ENCODE peak calls at places on chromosome 1, in ten cellular contexts. Q is fibroblast of villous mesenchyme, K is SK-N-SH, A is astrocyte of the spinal cord, C is heart left ventricle, B is tibial nerve, W is sigmoid colon, H is foreskin fibroblast, U is tibial artery, R is GM12865. E is an unnamed sample.

GRCh38 chr1:117735045-117735992 is 129.5 kb downstream of the TENT5C start:
- DNase-seq in Q (peak; percentile 73), K (no peak), A (peak; percentile 62), C (no peak), B (peak; percentile 16), W (no peak), H (peak; percentile 26), U (no peak), R (peak; percentile 33), E (peak; percentile 46)

GRCh38 chr1:169468982-169469381 is 16.8 kb downstream of the SLC19A2 start:
- DNase-seq in Q (no peak), K (no peak), A (no peak), C (no peak), B (no peak), W (no peak), H (peak; percentile 12), U (no peak), R (no peak), E (no peak)

GRCh38 chr1:96792220-96792619 is 70.6 kb downstream of the PTBP2 start:
- DNase-seq in Q (no peak), K (no peak), A (no peak), C (no peak), B (no peak), W (no peak), H (no peak), U (no peak), R (no peak), E (no peak)

GRCh38 chr1:32870615-32871363 is at the start of gene FNDC5:
- DNase-seq in Q (peak; percentile 10), K (peak; percentile 89), A (no peak), C (no peak), B (no peak), W (no peak), H (no peak), U (no peak), R (no peak), E (no peak)

GRCh38 chr1:1808206-1808605 is 29.9 kb upstream of the NADK start:
- DNase-seq in Q (no peak), K (no peak), A (no peak), C (no peak), B (no peak), W (no peak), H (no peak), U (no peak), R (no peak), E (no peak)

GRCh38 chr1:94247146-94248094 is 10.0 kb upstream of the ARHGAP29 start:
- DNase-seq in Q (peak; percentile 38), K (peak; percentile 96), A (peak; percentile 58), C (peak; percentile 84), B (peak; percentile 53), W (peak; percentile 82), H (peak; percentile 68), U (peak; percentile 70), R (peak; percentile 44), E (peak; percentile 79)

GRCh38 chr1:219443763-219444162 is 169.1 kb downstream of the ZC3H11B start:
- DNase-seq in Q (no peak), K (no peak), A (no peak), C (no peak), B (no peak), W (no peak), H (no peak), U (no peak), R (no peak), E (no peak)

GRCh38 chr1:88661188-88661587 is 22.9 kb upstream of the PKN2 start:
- DNase-seq in Q (no peak), K (no peak), A (no peak), C (no peak), B (no peak), W (no peak), H (no peak), U (no peak), R (peak; percentile 21), E (no peak)

GRCh38 chr1:19639999-19640362 is 4.1 kb upstream of the NBL1 start:
- DNase-seq in Q (peak; percentile 83), K (no peak), A (peak; percentile 37), C (no peak), B (peak; percentile 63), W (peak; percentile 56), H (no peak), U (no peak), R (no peak), E (peak; percentile 95)

GRCh38 chr1:45792744-45793143 is 10.7 kb upstream of the MAST2 start:
- DNase-seq in Q (no peak), K (no peak), A (no peak), C (no peak), B (no peak), W (no peak), H (no peak), U (no peak), R (no peak), E (no peak)

GRCh38 chr1:72230746-72231145 is 51.6 kb downstream of the NEGR1 start:
- DNase-seq in Q (no peak), K (no peak), A (peak; percentile 15), C (no peak), B (no peak), W (no peak), H (peak; percentile 65), U (no peak), R (no peak), E (peak; percentile 16)

GRCh38 chr1:55727010-55727409 is 511.8 kb upstream of the USP24 start:
- DNase-seq in Q (peak; percentile 50), K (no peak), A (peak; percentile 74), C (no peak), B (no peak), W (no peak), H (peak; percentile 55), U (no peak), R (no peak), E (peak; percentile 44)

GRCh38 chr1:84613026-84613425 is 38.8 kb upstream of the CTBS start:
- DNase-seq in Q (no peak), K (no peak), A (no peak), C (no peak), B (no peak), W (no peak), H (peak; percentile 58), U (no peak), R (no peak), E (peak; percentile 37)

GRCh38 chr1:231778009-231778719 is 151.6 kb downstream of the DISC1 start:
- DNase-seq in Q (peak; percentile 49), K (no peak), A (peak; percentile 22), C (peak; percentile 44), B (peak; percentile 26), W (no peak), H (no peak), U (peak; percentile 59), R (no peak), E (peak; percentile 85)

GRCh38 chr1:39825432-39825941 is 36.8 kb upstream of the BMP8B start:
- DNase-seq in Q (no peak), K (no peak), A (no peak), C (no peak), B (no peak), W (no peak), H (no peak), U (no peak), R (peak; percentile 65), E (no peak)

GRCh38 chr1:201347498-201348210 is 29.8 kb downstream of the TNNT2 start:
- DNase-seq in Q (no peak), K (no peak), A (no peak), C (peak; percentile 15), B (no peak), W (no peak), H (no peak), U (no peak), R (no peak), E (no peak)
- TF ChIP-seq CTCF in Q (no peak), K (no peak), A (no peak), C (no peak), B (no peak), W (no peak), H (no peak), U (no peak), R (no peak), E (no peak)

DNA sequence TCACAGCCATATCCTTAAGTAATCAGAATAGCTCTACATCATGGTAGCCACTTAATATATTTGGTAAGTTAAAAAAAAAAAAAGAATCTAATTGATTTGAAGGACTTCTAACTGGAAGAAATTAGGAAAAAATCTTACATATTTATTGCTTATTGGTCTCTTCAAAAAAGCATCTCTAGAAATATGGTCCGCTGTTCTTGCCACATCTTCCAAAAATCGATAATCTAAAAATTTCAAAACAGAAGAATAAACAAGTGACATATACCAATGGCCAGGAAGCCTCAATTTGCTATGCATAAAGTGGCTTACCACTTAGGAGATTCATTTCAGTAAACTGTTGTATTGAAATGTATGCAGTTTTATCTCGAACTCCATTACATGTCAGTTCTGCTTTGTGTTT is 2.3 kb downstream of the ZNHIT6 start:
- DNase-seq in Q (no peak), K (no peak), A (no peak), C (no peak), B (no peak), W (no peak), H (no peak), U (no peak), R (no peak), E (no peak)
- H3K4me3 ChIP-seq in Q (no peak overlapping the region), K (no peak overlapping the region), A (no peak overlapping the region), C (no peak overlapping the region), B (no peak overlapping the region), W (no peak overlapping the region), H (peak overlapping the region; percentile 93), U (no peak overlapping the region), R (no peak overlapping the region), E (no peak overlapping the region)

DNA sequence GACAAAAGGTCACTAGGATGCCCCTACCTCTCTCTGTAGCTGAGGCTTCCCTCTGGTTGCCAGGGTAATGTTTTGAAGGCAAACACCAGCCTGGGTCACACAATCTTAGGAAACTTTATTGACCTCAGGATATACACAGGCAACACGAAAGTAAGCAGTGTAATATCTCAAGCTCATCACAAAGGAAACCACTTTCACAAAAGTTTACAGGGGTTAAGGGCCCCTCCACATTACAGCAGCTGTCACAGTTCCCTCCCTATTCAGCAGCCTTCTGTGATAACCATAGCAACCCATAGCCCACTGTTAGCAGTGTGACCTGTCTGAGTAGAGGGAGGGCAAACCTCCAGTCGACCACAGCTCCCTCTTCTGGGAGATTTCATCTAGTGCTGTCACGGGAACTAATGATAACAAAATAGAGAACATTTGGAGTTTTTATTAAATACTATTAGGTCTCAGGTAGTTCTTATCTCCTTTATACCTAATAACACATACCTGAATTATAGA is 149.8 kb downstream of the PTPRC start:
- DNase-seq in Q (peak; percentile 59), K (peak; percentile 1), A (peak; percentile 32), C (no peak), B (no peak), W (no peak), H (no peak), U (no peak), R (peak; percentile 34), E (no peak)
- TF ChIP-seq CTCF in Q (peak; percentile 38), K (peak; percentile 41), A (peak; percentile 33), C (no peak), B (no peak), W (no peak), H (no peak), U (no peak), R (no peak), E (no peak)

DNA sequence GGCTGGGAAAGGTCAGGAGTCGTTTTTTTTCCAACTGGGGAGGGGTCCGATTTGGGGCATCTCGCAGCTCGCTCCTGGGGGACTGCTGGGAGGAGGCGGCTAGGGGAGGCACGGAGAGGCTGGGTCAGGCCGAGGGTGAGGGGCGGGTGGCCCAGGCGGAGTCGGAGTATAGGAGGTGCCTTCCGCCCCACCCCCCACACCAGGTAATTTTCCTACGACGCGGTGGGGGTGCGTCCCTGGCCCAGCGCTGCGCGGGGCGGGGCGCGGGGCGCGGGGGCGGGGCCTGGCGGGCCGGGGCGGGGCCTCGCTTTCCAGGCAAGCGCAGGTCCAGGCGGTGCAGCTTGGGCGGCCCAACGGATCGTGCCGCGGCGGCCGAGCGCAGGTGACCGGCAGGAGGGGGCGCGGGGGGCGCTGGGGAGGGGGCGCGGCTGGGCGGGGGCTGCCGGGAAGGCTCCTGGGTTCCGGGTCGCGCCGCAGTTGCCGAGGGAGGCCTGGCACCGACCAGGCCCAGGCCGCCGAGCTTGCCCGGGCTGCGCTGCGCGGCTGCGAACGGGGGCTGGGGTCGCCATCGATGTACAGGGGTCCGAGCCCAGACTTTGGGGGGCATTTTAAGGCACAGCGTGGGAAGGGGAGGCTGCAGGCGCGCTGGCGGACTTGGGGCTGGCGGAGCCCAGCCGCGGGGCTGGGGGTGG is at the start of gene FBXO44:
- DNase-seq in Q (peak; percentile 15), K (peak; percentile 89), A (no peak), C (no peak), B (no peak), W (peak; percentile 77), H (no peak), U (no peak), R (peak; percentile 56), E (peak; percentile 67)
- H3K4me3 ChIP-seq in Q (peak within 1 kb of the TSS; percentile 80), K (peak within 1 kb of the TSS; percentile 69), A (peak within 1 kb of the TSS; percentile 59), C (peak within 1 kb of the TSS; percentile 66), B (peak within 1 kb of the TSS; percentile 72), W (peak within 1 kb of the TSS; percentile 62), H (peak within 1 kb of the TSS; percentile 68), U (peak within 1 kb of the TSS; percentile 73), R (peak within 1 kb of the TSS; percentile 74), E (peak within 1 kb of the TSS; percentile 75)